ENCODE peak calls at places on chromosomes 12 and 14, in eight cellular contexts. H, N, U, L, T, G, P and F are unnamed samples.

GRCh38 chr12:93153321-93153720 is 224.2 kb upstream of the EEA1 start:
- DNase-seq in H (no peak), N (no peak), U (no peak), L (no peak), T (no peak), G (no peak), P (no peak), F (no peak)

GRCh38 chr12:47722926-47723631 is 2.2 kb downstream of the ENDOU start:
- DNase-seq in H (no peak), N (no peak), U (no peak), L (no peak), T (peak; percentile 14), G (no peak), P (no peak), F (no peak)

GRCh38 chr14:85222344-85222743 is 307.6 kb upstream of the FLRT2 start:
- DNase-seq in H (no peak), N (no peak), U (no peak), L (no peak), T (no peak), G (no peak), P (no peak), F (no peak)

GRCh38 chr14:61330511-61330910 is 9.1 kb downstream of the PRKCH start:
- DNase-seq in H (no peak), N (no peak), U (no peak), L (no peak), T (no peak), G (no peak), P (no peak), F (no peak)

GRCh38 chr12:93521225-93521854 is 51.1 kb upstream of the SOCS2 start:
- DNase-seq in H (no peak), N (no peak), U (no peak), L (no peak), T (no peak), G (peak; percentile 16), P (no peak), F (no peak)

GRCh38 chr12:7060353-7060954 is at the start of gene C1S:
- DNase-seq in H (peak; percentile 83), N (peak; percentile 54), U (peak; percentile 51), L (no peak), T (peak; percentile 89), G (peak; percentile 81), P (peak; percentile 93), F (peak; percentile 95)

GRCh38 chr12:41724216-41724615 is 420.5 kb downstream of the GXYLT1 start:
- DNase-seq in H (no peak), N (no peak), U (no peak), L (no peak), T (no peak), G (no peak), P (no peak), F (no peak)

GRCh38 chr12:30197392-30198047 is 413.8 kb upstream of the TMTC1 start:
- DNase-seq in H (no peak), N (no peak), U (no peak), L (no peak), T (no peak), G (no peak), P (no peak), F (no peak)

GRCh38 chr12:106645074-106645421 is 62.2 kb downstream of the RFX4 start:
- DNase-seq in H (no peak), N (peak; percentile 60), U (no peak), L (no peak), T (peak; percentile 73), G (peak; percentile 16), P (no peak), F (peak; percentile 81)

GRCh38 chr12:110862331-110862730 is 15.5 kb downstream of the CCDC63 start:
- DNase-seq in H (no peak), N (no peak), U (no peak), L (no peak), T (no peak), G (no peak), P (no peak), F (no peak)

GRCh38 chr12:94049718-94050117 is 98.7 kb upstream of the PLXNC1 start:
- DNase-seq in H (no peak), N (no peak), U (no peak), L (no peak), T (no peak), G (peak; percentile 23), P (no peak), F (no peak)

GRCh38 chr14:84750763-84751554 is 779.0 kb upstream of the FLRT2 start:
- DNase-seq in H (no peak), N (no peak), U (peak; percentile 38), L (no peak), T (no peak), G (no peak), P (no peak), F (no peak)

GRCh38 chr12:39123580-39123979 is 218.2 kb upstream of the CPNE8 start:
- DNase-seq in H (no peak), N (no peak), U (peak; percentile 43), L (no peak), T (no peak), G (no peak), P (no peak), F (no peak)

GRCh38 chr12:122452701-122453285 is 30.3 kb upstream of the CLIP1 start:
- DNase-seq in H (no peak), N (no peak), U (no peak), L (no peak), T (no peak), G (no peak), P (no peak), F (peak; percentile 37)

GRCh38 chr12:46472893-46473633 is 100.5 kb upstream of the SLC38A2 start:
- DNase-seq in H (no peak), N (no peak), U (peak; percentile 94), L (no peak), T (no peak), G (no peak), P (no peak), F (no peak)

GRCh38 chr14:72775923-72776554 is 117.9 kb downstream of the DPF3 start:
- DNase-seq in H (no peak), N (no peak), U (no peak), L (no peak), T (no peak), G (no peak), P (no peak), F (no peak)

GRCh38 chr14:59997496-59997895 is 77.6 kb downstream of the LRRC9 start:
- DNase-seq in H (no peak), N (no peak), U (no peak), L (no peak), T (no peak), G (no peak), P (no peak), F (no peak)

GRCh38 chr12:53313996-53314395 is 7.4 kb downstream of the AAAS start:
- DNase-seq in H (no peak), N (no peak), U (no peak), L (no peak), T (no peak), G (no peak), P (no peak), F (no peak)

GRCh38 chr12:90954921-90955320 is at the start of gene CCER1:
- DNase-seq in H (no peak), N (no peak), U (no peak), L (no peak), T (no peak), G (no peak), P (no peak), F (no peak)

GRCh38 chr14:22791302-22791701 is 23.9 kb downstream of the SLC7A7 start:
- DNase-seq in H (no peak), N (no peak), U (no peak), L (no peak), T (no peak), G (no peak), P (no peak), F (no peak)

GRCh38 chr12:123773375-123773774 is 11.3 kb downstream of the DNAH10 start:
- DNase-seq in H (no peak), N (no peak), U (no peak), L (no peak), T (no peak), G (no peak), P (no peak), F (no peak)

GRCh38 chr12:69578283-69578682 is 7.0 kb upstream of the CCT2 start:
- DNase-seq in H (no peak), N (no peak), U (no peak), L (no peak), T (no peak), G (no peak), P (no peak), F (no peak)

GRCh38 chr14:103404032-103404918 is 19.1 kb downstream of the MARK3 start:
- DNase-seq in H (no peak), N (no peak), U (peak; percentile 23), L (no peak), T (no peak), G (no peak), P (no peak), F (no peak)

GRCh38 chr14:75981826-75982723 is at the start of gene TGFB3:
- DNase-seq in H (peak; percentile 89), N (peak; percentile 84), U (peak; percentile 84), L (peak; percentile 51), T (peak; percentile 87), G (peak; percentile 88), P (peak; percentile 70), F (peak; percentile 93)
- TF ChIP-seq POLR2A in H (peak; percentile 82), N (peak; percentile 65), U (no peak), L (no peak), T (peak; percentile 82), G (peak; percentile 47), P (no peak), F (peak; percentile 82)

GRCh38 chr12:120680165-120680738 is 6.7 kb upstream of the MLEC start:
- DNase-seq in H (no peak), N (no peak), U (no peak), L (no peak), T (no peak), G (no peak), P (no peak), F (no peak)
- H3K4me1 ChIP-seq in H (no peaks in the 10 kb centered on the region), N (no peaks in the 10 kb centered on the region), U (peaks cover 26% of the 10 kb centered on the region), L (peaks cover 22% of the 10 kb centered on the region), T (no peaks in the 10 kb centered on the region), G (peaks cover 7% of the 10 kb centered on the region), P (peaks cover 17% of the 10 kb centered on the region), F (no peaks in the 10 kb centered on the region)

DNA sequence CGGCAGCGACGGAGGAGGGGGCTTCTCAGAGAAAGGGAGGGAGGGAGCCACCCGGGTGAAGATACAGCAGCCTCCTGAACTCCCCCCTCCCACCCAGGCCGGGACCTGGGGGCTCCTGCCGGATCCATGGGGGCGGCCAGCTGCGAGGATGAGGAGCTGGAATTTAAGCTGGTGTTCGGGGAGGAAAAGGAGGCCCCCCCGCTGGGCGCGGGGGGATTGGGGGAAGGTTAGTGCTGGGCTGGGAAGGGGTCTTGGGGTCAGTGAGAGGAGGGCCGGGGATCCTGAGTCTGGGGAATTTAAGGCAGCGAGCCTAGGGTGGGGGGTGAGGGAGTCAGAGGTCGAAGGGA is 204 bp downstream of the NFATC4 start:
- DNase-seq in H (no peak), N (no peak), U (peak; percentile 9), L (no peak), T (no peak), G (no peak), P (no peak), F (no peak)
- TF ChIP-seq POLR2A in H (no peak), N (no peak), U (no peak), L (no peak), T (no peak), G (no peak), P (no peak), F (no peak)

DNA sequence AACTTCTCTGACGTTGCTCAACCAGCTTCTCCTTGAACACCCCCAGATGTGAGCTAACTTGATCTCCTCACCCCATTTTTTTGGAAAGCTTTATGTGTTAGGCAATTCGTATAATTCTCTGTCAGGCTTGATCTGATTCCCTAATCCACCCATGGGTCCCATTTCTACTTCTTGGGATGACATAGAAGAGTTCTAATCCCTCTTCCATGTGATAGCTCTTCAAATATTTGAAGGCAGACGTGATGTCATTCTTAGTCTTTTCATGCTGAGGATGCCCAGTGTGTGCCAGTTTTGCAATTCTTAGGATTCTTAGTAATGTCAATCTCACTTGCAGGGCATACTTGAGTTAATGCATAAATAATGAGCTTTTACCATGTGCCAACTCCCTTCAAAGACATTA is 163.7 kb upstream of the PARP11 start:
- DNase-seq in H (no peak), N (no peak), U (no peak), L (no peak), T (no peak), G (no peak), P (no peak), F (no peak)
- H3K4me1 ChIP-seq in H (no peaks in the 10 kb centered on the region), N (peaks cover 22% of the 10 kb centered on the region), U (no peaks in the 10 kb centered on the region), L (peaks cover 5% of the 10 kb centered on the region), T (no peaks in the 10 kb centered on the region), G (no peaks in the 10 kb centered on the region), P (peaks cover 16% of the 10 kb centered on the region), F (peaks cover under 1% of the 10 kb centered on the region)